ENCODE peak calls at places on chromosomes 3 and 15, in five cellular contexts. O is IMR-90, A is HepG2, B is GM12878, J is K562. V is an unnamed sample.

GRCh38 chr3:31268868-31269267 is 263.9 kb upstream of the STT3B start:
- DNase-seq in A (no peak), J (no peak), O (no peak), B (no peak), V (no peak)

GRCh38 chr3:157130138-157130880 is 29.6 kb downstream of the CCNL1 start:
- DNase-seq in J (peak; percentile 73), B (no peak), A (peak; percentile 90), O (peak; percentile 64), V (peak; percentile 77)

GRCh38 chr3:34807611-34808010 is 831.7 kb upstream of the ARPP21 start:
- DNase-seq in B (no peak), O (no peak), J (no peak), A (no peak), V (no peak)

GRCh38 chr15:51801391-51801835 is 28.0 kb upstream of the TMOD3 start:
- DNase-seq in A (peak; percentile 20), J (peak; percentile 52), O (peak; percentile 18), B (no peak), V (peak; percentile 70)

GRCh38 chr3:170003881-170004356 is 33.9 kb upstream of the GPR160 start:
- DNase-seq in J (no peak), B (no peak), O (no peak), A (peak; percentile 91), V (no peak)

GRCh38 chr3:48130321-48130881 is 57.8 kb downstream of the CDC25A start:
- DNase-seq in A (no peak), O (peak; percentile 96), B (no peak), J (peak; percentile 32), V (no peak)

GRCh38 chr15:60569596-60569995 is 90.7 kb upstream of the ICE2 start:
- DNase-seq in B (no peak), J (no peak), A (no peak), O (peak; percentile 15), V (no peak)

GRCh38 chr3:126311338-126311978 is 45.8 kb downstream of the KLF15 start:
- DNase-seq in O (no peak), A (no peak), B (no peak), J (no peak), V (no peak)

GRCh38 chr3:36827133-36827532 is 62.8 kb upstream of the DCLK3 start:
- DNase-seq in O (peak; percentile 32), B (no peak), J (no peak), A (no peak), V (no peak)

GRCh38 chr15:62431806-62432205 is 266.7 kb upstream of the C2CD4B start:
- DNase-seq in O (no peak), J (no peak), A (no peak), B (no peak), V (no peak)

GRCh38 chr3:115148142-115148790 is 1.2 kb upstream of the ZBTB20 start:
- DNase-seq in A (no peak), J (no peak), B (no peak), O (peak; percentile 4), V (no peak)

GRCh38 chr3:183356920-183357319 is 71.5 kb downstream of the MCF2L2 start:
- DNase-seq in A (no peak), O (no peak), B (no peak), J (no peak), V (no peak)

DNA sequence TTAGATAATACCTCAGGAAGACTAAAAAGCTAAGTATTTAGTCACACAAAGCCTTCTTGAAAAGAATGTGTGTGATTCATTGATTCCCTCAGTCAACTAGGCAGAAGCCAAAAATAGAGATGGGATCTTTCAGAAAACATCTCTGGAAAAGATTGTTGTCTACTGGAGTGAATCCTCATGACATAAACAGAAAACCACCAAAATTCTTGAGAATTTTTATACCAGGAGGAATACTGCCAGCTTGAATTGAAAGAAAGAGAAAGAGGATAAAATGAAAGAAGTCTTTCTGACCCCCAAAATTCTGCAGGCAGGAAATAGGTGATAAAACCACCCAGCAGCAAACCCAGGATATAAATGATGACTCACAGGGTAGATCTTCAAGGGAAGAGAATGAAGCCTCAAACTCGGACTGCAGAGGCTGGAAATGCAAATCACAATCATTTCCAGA is 363.1 kb upstream of the PLSCR5 start:
- DNase-seq in B (no peak), O (peak; percentile 80), A (no peak), J (no peak), V (no peak)
- H2AFZ ChIP-seq in B (no peak overlapping the region), O (no peak overlapping the region), A (no peak overlapping the region), J (no peak overlapping the region), V (peak overlapping the region; percentile 55)

GRCh38 chr15:72787521-72787920 is 4.0 kb upstream of the ADPGK start:
- DNase-seq in O (no peak), J (no peak), A (no peak), B (no peak), V (no peak)

GRCh38 chr15:72784233-72784876 is 797 bp upstream of the ADPGK start:
- DNase-seq in J (peak; percentile 50), O (peak; percentile 89), A (peak; percentile 62), B (peak; percentile 43), V (peak; percentile 64)

GRCh38 chr15:72786946-72787345 is 3.4 kb upstream of the ADPGK start:
- DNase-seq in B (no peak), J (no peak), A (no peak), O (no peak), V (no peak)

GRCh38 chr15:72786244-72786641 is 2.7 kb upstream of the ADPGK start:
- DNase-seq in O (no peak), J (no peak), A (no peak), B (no peak), V (no peak)

GRCh38 chr15:72785452-72786243 is 2.1 kb upstream of the ADPGK start:
- DNase-seq in O (peak; percentile 74), B (no peak), A (no peak), J (no peak), V (no peak)
- TF ChIP-seq MXI1 in O (peak; percentile 12), B (no peak), A (no peak), J (no peak), V (no peak)

GRCh38 chr15:92306662-92307061 is 87.0 kb upstream of the ST8SIA2 start:
- DNase-seq in O (no peak), B (no peak), J (no peak), A (peak; percentile 13), V (peak; percentile 52)

GRCh38 chr15:92304239-92304975 is 89.3 kb upstream of the ST8SIA2 start:
- DNase-seq in B (no peak), O (no peak), A (no peak), J (no peak), V (no peak)

GRCh38 chr15:92305342-92305741 is 88.3 kb upstream of the ST8SIA2 start:
- DNase-seq in O (no peak), A (no peak), B (no peak), J (no peak), V (no peak)
- H2AFZ ChIP-seq in O (no peak overlapping the region), A (no peak overlapping the region), B (no peak overlapping the region), J (no peak overlapping the region), V (no peak overlapping the region)

GRCh38 chr3:159260049-159260662 is 458.3 kb downstream of the MFSD1 start:
- DNase-seq in J (peak; percentile 31), O (peak; percentile 77), B (no peak), A (peak; percentile 56), V (peak; percentile 30)

GRCh38 chr3:159266779-159267178 is 464.9 kb downstream of the MFSD1 start:
- DNase-seq in O (peak; percentile 6), J (peak; percentile 69), B (no peak), A (peak; percentile 23), V (peak; percentile 24)

GRCh38 chr3:159265705-159266104 is 463.9 kb downstream of the MFSD1 start:
- DNase-seq in O (no peak), A (no peak), B (no peak), J (no peak), V (peak; percentile 32)

DNA sequence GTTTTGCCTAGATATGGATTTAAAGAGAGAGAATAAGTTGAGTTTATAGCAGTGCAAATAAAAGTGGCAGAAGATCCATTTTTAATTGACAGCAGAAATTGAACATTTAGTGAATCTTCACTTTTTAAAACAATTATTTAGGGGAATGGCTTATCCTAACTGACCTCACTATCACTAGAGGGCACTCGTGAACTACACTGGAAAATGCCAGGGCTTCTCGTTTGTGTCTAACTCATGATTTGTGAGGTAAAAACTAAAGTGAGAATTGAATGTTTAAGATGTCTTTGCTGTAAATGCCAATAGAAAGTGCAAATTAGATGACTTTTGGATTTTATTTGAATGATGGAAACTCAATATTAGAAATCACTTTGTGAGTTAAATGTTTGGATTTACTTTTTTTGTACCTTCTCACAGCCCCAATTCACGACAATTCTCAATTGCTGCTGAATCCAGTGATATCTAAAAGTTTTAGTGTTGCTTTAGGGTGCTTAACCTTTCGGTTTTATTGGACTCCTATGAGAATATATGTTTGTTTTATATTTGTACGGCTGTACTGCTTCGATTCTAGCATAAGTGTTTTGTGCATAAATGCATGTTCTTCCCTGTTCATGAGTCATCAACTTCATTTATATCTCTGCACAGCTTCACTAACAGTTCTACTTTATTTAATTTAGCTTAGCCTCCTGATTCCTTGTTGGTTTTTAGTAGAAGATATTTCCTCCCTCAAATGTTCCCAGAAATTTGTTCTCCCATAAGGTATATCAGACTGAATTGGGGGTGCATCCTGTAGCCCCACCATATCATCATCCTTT is 462.1 kb downstream of the MFSD1 start:
- DNase-seq in B (no peak), J (peak; percentile 16), A (peak; percentile 22), O (peak; percentile 46), V (peak; percentile 42)
- TF ChIP-seq MXI1 in B (no peak), J (no peak), A (no peak), O (no peak), V (no peak)

GRCh38 chr3:150038830-150039229 is 68.1 kb upstream of the PFN2 start:
- DNase-seq in B (no peak), O (no peak), J (peak; percentile 19), A (peak; percentile 86), V (no peak)
- H2AFZ ChIP-seq in B (no peak overlapping the region), O (no peak overlapping the region), J (peak overlapping the region; percentile 62), A (no peak overlapping the region), V (peak overlapping the region; percentile 59)

GRCh38 chr3:12413721-12414255 is 70.5 kb upstream of the TSEN2 start:
- DNase-seq in O (no peak), A (no peak), J (no peak), B (no peak), V (no peak)

GRCh38 chr3:12415014-12415653 is 69.1 kb upstream of the TSEN2 start:
- DNase-seq in B (no peak), O (no peak), J (no peak), A (no peak), V (no peak)

GRCh38 chr3:12421132-12421531 is 63.1 kb upstream of the TSEN2 start:
- DNase-seq in B (no peak), A (no peak), J (no peak), O (no peak), V (no peak)

GRCh38 chr3:12420393-12420792 is 63.9 kb upstream of the TSEN2 start:
- DNase-seq in J (no peak), B (no peak), A (no peak), O (no peak), V (no peak)

GRCh38 chr3:12416731-12417130 is 67.5 kb upstream of the TSEN2 start:
- DNase-seq in B (no peak), O (no peak), A (no peak), J (no peak), V (no peak)
- TF ChIP-seq MXI1 in B (no peak), O (no peak), A (no peak), J (no peak), V (no peak)

GRCh38 chr3:79886204-79886603 is 118.4 kb upstream of the ROBO1 start:
- DNase-seq in O (no peak), J (no peak), A (no peak), B (no peak), V (peak; percentile 30)
- H2AFZ ChIP-seq in O (no peak overlapping the region), J (no peak overlapping the region), A (no peak overlapping the region), B (no peak overlapping the region), V (no peak overlapping the region)

V was measured in SK-N-SH.